ENCODE peak calls at places on chromosomes 2 and 18, in four cellular contexts. T is fibroblast of lung, V is right cardiac atrium, M is left lung. C is an unnamed sample.

GRCh38 chr2:40028792-40029488 is 249.9 kb upstream of the THUMPD2 start:
- DNase-seq in T (no peak), V (no peak), M (no peak), C (peak; percentile 82)

GRCh38 chr18:76923485-76924085 is 101.2 kb downstream of the ZNF236 start:
- DNase-seq in T (peak; percentile 2), V (no peak), M (no peak), C (no peak)

GRCh38 chr18:48590678-48591077 is 51.8 kb downstream of the CTIF start:
- DNase-seq in T (peak; percentile 87), V (no peak), M (no peak), C (no peak)

GRCh38 chr2:180979935-180980184 is 545 bp upstream of the UBE2E3 start:
- DNase-seq in T (no peak), V (no peak), M (no peak), C (no peak)

GRCh38 chr2:211117026-211117425 is 560.6 kb downstream of the CPS1 start:
- DNase-seq in T (peak; percentile 56), V (no peak), M (no peak), C (no peak)

GRCh38 chr2:176035013-176035691 is 33.1 kb upstream of the LNPK start:
- DNase-seq in T (no peak), V (no peak), M (no peak), C (no peak)

GRCh38 chr2:160371251-160372009 is 122.2 kb downstream of the RBMS1 start:
- DNase-seq in T (peak; percentile 55), V (peak; percentile 63), M (no peak), C (no peak)

GRCh38 chr2:66790651-66791181 is 355.8 kb downstream of the MEIS1 start:
- DNase-seq in T (peak; percentile 57), V (no peak), M (no peak), C (no peak)

GRCh38 chr2:14750433-14750832 is 117.9 kb downstream of the LRATD1 start:
- DNase-seq in T (no peak), V (no peak), M (no peak), C (no peak)

GRCh38 chr18:10057808-10058791 is 144.3 kb downstream of the VAPA start:
- DNase-seq in T (peak; percentile 77), V (no peak), M (no peak), C (no peak)

DNA sequence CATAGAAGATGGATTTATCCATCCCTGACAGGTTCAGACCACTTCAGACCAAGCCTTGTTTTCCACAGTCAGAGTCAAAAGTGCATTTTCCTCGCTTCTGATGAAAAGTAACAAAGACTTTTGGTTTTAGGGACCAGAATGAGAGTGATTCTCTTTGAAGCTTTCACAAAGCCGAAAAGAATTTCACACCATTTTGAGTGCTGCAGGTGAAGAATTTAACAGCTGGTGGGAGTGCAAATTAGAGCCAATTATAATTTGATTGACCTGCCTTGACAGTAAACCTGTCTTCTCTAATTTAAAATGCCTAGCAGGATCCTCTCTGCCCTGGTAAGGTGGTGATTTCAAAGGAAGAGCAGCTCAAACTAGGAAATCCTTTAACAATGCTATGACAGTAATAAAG is 241.6 kb downstream of the HRH4 start:
- DNase-seq in T (no peak), V (no peak), M (no peak), C (no peak)
- H3K4me1 ChIP-seq in T (peaks cover 5% of the 10 kb centered on the region), V (no peaks in the 10 kb centered on the region), M (no peaks in the 10 kb centered on the region), C (no peaks in the 10 kb centered on the region)

DNA sequence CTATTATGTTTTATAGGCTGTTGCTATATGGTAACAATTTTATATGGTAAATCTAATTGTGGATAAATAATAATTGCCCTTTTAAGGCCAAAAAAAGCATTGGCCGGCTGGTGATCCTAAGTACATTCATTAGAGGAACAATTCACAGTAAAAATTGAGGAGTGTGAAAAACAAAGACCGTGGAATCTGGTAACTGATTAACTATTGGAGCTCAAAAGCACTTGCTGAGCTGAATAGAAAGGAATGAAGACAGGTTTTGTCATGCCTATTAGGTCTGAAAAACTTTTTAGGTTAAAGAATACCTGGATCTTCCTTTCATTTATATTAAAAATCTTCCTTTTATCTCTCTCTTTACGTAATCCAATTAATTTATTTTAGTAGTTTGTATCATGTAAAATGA is 18.5 kb upstream of the RBBP8 start:
- DNase-seq in T (no peak), V (no peak), M (no peak), C (no peak)
- H3K4me1 ChIP-seq in T (no peaks in the 10 kb centered on the region), V (no peaks in the 10 kb centered on the region), M (no peaks in the 10 kb centered on the region), C (no peaks in the 10 kb centered on the region)

GRCh38 chr2:134203175-134203574 is 50.7 kb upstream of the MGAT5 start:
- DNase-seq in T (peak; percentile 6), V (no peak), M (no peak), C (no peak)
- H3K4me1 ChIP-seq in T (peaks cover 15% of the 10 kb centered on the region), V (peaks cover 21% of the 10 kb centered on the region), M (no peaks in the 10 kb centered on the region), C (peaks cover 37% of the 10 kb centered on the region)

GRCh38 chr2:65292095-65292378 is 64.4 kb downstream of the ACTR2 start:
- DNase-seq in T (no peak), V (no peak), M (no peak), C (no peak)

GRCh38 chr2:65292461-65293127 is 65.0 kb downstream of the ACTR2 start:
- DNase-seq in T (no peak), V (no peak), M (no peak), C (no peak)

GRCh38 chr2:65282492-65283053 is 54.9 kb downstream of the ACTR2 start:
- DNase-seq in T (no peak), V (no peak), M (no peak), C (no peak)

GRCh38 chr2:65291221-65292094 is 63.8 kb downstream of the ACTR2 start:
- DNase-seq in T (no peak), V (no peak), M (no peak), C (no peak)

DNA sequence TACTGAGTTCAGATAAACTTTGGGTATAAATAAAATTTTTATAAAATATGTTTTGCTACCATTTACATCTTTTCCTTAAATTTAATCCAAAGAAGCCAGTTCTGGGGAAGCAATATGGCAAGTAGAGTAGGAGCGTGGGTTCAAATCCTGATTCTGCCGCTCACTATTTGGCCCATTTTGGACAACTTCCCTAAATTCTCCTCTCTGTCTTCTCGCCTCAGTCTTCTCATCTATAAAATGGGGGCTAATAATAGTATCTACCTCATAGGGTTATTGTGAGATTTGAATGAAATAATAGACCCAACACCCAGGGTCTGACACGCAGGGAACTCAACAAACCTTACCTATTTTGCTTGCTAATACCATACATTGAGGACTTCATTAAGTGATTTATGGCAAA is 59.7 kb downstream of the ACTR2 start:
- DNase-seq in T (no peak), V (no peak), M (no peak), C (no peak)
- H3K4me1 ChIP-seq in T (no peaks in the 10 kb centered on the region), V (peaks cover 2% of the 10 kb centered on the region), M (no peaks in the 10 kb centered on the region), C (no peaks in the 10 kb centered on the region)

GRCh38 chr2:237279012-237279768 is 134.8 kb downstream of the COL6A3 start:
- DNase-seq in T (no peak), V (no peak), M (no peak), C (no peak)
- H3K4me1 ChIP-seq in T (peaks cover 32% of the 10 kb centered on the region), V (peaks cover 9% of the 10 kb centered on the region), M (peaks cover 11% of the 10 kb centered on the region), C (no peaks in the 10 kb centered on the region)

GRCh38 chr2:231546014-231546413 is 15.8 kb upstream of the NMUR1 start:
- DNase-seq in T (no peak), V (no peak), M (no peak), C (no peak)

GRCh38 chr2:231548752-231549151 is 18.5 kb upstream of the NMUR1 start:
- DNase-seq in T (no peak), V (no peak), M (no peak), C (no peak)

GRCh38 chr2:231547315-231548110 is 17.3 kb upstream of the NMUR1 start:
- DNase-seq in T (no peak), V (no peak), M (no peak), C (no peak)

GRCh38 chr2:231541605-231542509 is 11.6 kb upstream of the NMUR1 start:
- DNase-seq in T (no peak), V (no peak), M (no peak), C (peak; percentile 43)

DNA sequence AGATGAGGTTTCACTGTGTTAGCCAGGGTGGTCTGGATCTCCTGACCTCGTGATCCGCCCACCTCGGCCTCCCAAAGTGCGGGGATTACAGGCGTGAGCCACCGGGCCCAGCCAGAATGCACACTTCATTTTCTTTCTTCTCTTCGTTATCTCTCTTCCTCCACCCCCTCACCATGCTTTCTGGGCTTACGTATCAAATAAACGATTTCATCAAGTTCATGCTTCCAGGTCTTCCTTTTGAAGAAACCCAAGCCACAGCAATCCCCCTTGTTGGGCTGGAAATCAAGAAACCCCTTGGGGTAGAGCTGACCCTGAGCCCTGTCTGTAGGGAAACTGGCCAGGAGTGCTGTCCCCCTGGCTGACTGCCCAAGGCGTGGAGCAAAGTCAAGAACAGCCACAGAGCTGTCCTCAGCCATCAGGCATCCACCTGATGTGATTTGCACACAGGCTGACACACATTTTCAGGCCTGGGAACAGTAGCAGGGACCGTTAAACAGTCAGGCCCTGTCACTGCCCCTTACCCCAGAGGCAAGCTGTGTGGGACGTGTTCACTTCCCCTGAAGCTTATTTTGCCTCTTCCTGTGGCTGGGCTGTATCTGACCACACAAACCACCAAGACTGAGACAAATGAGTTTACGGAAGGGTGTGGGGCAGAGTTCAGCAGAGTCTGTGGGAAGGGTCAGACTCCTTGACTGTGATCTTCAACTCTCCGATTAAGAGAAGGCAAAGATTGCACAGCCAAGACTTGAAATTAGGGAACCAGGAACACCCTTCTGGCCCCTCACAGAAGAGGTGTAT is 15.1 kb upstream of the NMUR1 start:
- DNase-seq in T (peak; percentile 87), V (peak; percentile 79), M (peak; percentile 82), C (peak; percentile 85)
- H3K4me1 ChIP-seq in T (peaks cover 2% of the 10 kb centered on the region), V (peaks cover 10% of the 10 kb centered on the region), M (peaks cover 6% of the 10 kb centered on the region), C (peaks cover 18% of the 10 kb centered on the region)

GRCh38 chr2:174606336-174606735 is 8.7 kb upstream of the WIPF1 start:
- DNase-seq in T (peak; percentile 83), V (no peak), M (no peak), C (no peak)

GRCh38 chr2:174608866-174609214 is 11.2 kb upstream of the WIPF1 start:
- DNase-seq in T (no peak), V (no peak), M (no peak), C (peak; percentile 34)

GRCh38 chr2:174609261-174609660 is 11.7 kb upstream of the WIPF1 start:
- DNase-seq in T (no peak), V (no peak), M (no peak), C (no peak)

GRCh38 chr2:174607584-174607983 is 10.0 kb upstream of the WIPF1 start:
- DNase-seq in T (no peak), V (no peak), M (no peak), C (no peak)

DNA sequence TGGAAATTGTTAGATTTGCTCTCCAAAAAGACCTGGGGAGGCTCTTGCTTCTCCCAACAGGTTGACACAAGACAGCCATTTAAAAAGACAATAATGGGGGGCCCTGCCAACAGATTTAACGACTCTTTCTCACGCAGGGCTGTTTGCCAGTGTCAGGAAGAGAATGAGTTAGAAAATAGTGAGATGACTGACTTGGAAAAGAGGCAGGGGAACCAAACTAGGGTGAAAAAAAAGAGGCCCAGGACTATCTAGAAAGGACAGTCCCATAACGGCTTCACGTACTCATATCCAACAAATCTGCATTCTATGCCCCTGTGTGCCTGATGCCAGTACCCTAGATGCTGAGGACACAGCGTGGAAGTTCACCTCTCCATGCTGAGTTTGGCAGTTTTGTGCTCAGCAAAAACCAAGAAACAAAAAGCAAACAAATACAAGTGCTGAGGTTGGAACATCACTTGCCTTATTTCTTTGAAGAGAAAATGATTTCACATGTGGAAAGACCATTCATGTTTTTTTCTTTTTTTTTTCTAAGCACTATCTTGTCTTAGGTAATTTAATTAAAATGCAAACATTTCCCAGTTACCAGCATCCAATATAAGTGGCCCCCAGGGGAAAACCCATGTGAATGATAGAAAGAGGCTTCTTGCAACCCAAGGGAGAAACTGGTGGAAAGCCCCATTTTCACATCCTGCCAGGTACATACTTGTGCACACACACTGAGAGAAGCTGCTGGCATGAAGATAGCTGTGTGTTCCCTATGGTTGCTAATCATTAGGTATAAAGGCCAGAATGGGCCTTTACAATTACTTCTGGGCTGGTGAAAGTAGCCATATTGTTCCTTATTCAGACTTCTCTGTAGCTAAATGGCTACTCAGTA is 10.6 kb upstream of the WIPF1 start:
- DNase-seq in T (no peak), V (no peak), M (no peak), C (peak; percentile 65)
- H3K4me1 ChIP-seq in T (no peaks in the 10 kb centered on the region), V (peaks cover 4% of the 10 kb centered on the region), M (no peaks in the 10 kb centered on the region), C (peaks cover 79% of the 10 kb centered on the region)